ENCODE peak calls at places on chromosomes 6 and 20, in five cellular contexts. One of them, this sample, is unnamed.

GRCh38 chr6:106731144-106731842 is 101.9 kb downstream of the QRSL1 start:
- DNase-seq in neural crest cell: no peak
- DNase-seq in left lung: no peak
- DNase-seq in colonic mucosa: peak; percentile 72
- DNase-seq in pancreas: peak; percentile 75
- DNase-seq in this sample: peak; percentile 66

GRCh38 chr6:53437557-53438202 is 88.9 kb upstream of the ELOVL5 start:
- DNase-seq in neural crest cell: peak; percentile 9
- DNase-seq in left lung: no peak
- DNase-seq in colonic mucosa: peak; percentile 21
- DNase-seq in pancreas: no peak
- DNase-seq in this sample: peak; percentile 50

GRCh38 chr6:160634706-160635105 is 29.4 kb downstream of the LPA start:
- DNase-seq in neural crest cell: no peak
- DNase-seq in left lung: peak; percentile 29
- DNase-seq in colonic mucosa: no peak
- DNase-seq in pancreas: peak; percentile 11
- DNase-seq in this sample: no peak

GRCh38 chr6:142945446-142946180 is 637 bp upstream of the HIVEP2 start:
- DNase-seq in neural crest cell: peak; percentile 18
- DNase-seq in left lung: peak; percentile 86
- DNase-seq in colonic mucosa: peak; percentile 61
- DNase-seq in pancreas: peak; percentile 87
- DNase-seq in this sample: peak; percentile 44

GRCh38 chr6:105137388-105137787 is 42.4 kb downstream of the POPDC3 start:
- DNase-seq in neural crest cell: no peak
- DNase-seq in left lung: no peak
- DNase-seq in colonic mucosa: no peak
- DNase-seq in pancreas: no peak
- DNase-seq in this sample: no peak

GRCh38 chr20:32623667-32624157 is 38.6 kb upstream of the NOL4L start:
- DNase-seq in neural crest cell: no peak
- DNase-seq in left lung: no peak
- DNase-seq in colonic mucosa: no peak
- DNase-seq in pancreas: no peak
- DNase-seq in this sample: no peak

GRCh38 chr20:57662313-57663240 is 42.4 kb upstream of the ZBP1 start:
- DNase-seq in neural crest cell: no peak
- DNase-seq in left lung: no peak
- DNase-seq in colonic mucosa: peak; percentile 12
- DNase-seq in pancreas: peak; percentile 58
- DNase-seq in this sample: no peak

GRCh38 chr6:85126448-85127178 is 323.3 kb upstream of the NT5E start:
- DNase-seq in neural crest cell: peak; percentile 43
- DNase-seq in left lung: no peak
- DNase-seq in colonic mucosa: peak; percentile 33
- DNase-seq in pancreas: no peak
- DNase-seq in this sample: peak; percentile 78

GRCh38 chr6:97674802-97675201 is 391.8 kb upstream of the MMS22L start:
- DNase-seq in neural crest cell: no peak
- DNase-seq in left lung: no peak
- DNase-seq in colonic mucosa: no peak
- DNase-seq in pancreas: no peak
- DNase-seq in this sample: no peak

GRCh38 chr20:14712302-14712739 is 374.9 kb upstream of the FLRT3 start:
- DNase-seq in neural crest cell: no peak
- DNase-seq in left lung: no peak
- DNase-seq in colonic mucosa: no peak
- DNase-seq in pancreas: no peak
- DNase-seq in this sample: peak; percentile 6

GRCh38 chr6:113719056-113719455 is 138.1 kb upstream of the MARCKS start:
- DNase-seq in neural crest cell: no peak
- DNase-seq in left lung: no peak
- DNase-seq in colonic mucosa: peak; percentile 66
- DNase-seq in pancreas: no peak
- DNase-seq in this sample: peak; percentile 24

GRCh38 chr20:32278199-32278643 is 770 bp downstream of the KIF3B start:
- DNase-seq in neural crest cell: no peak
- DNase-seq in left lung: no peak
- DNase-seq in colonic mucosa: no peak
- DNase-seq in pancreas: no peak
- DNase-seq in this sample: no peak

GRCh38 chr6:3905853-3906190 is 56.6 kb downstream of the FAM50B start:
- DNase-seq in neural crest cell: no peak
- DNase-seq in left lung: no peak
- DNase-seq in colonic mucosa: no peak
- DNase-seq in pancreas: no peak
- DNase-seq in this sample: no peak

GRCh38 chr20:227439-228105 is 514 bp downstream of the DEFB129 start:
- DNase-seq in neural crest cell: no peak
- DNase-seq in left lung: no peak
- DNase-seq in colonic mucosa: no peak
- DNase-seq in pancreas: no peak
- DNase-seq in this sample: no peak

GRCh38 chr6:120786682-120787081 is 547.6 kb downstream of the TBC1D32 start:
- DNase-seq in neural crest cell: no peak
- DNase-seq in left lung: no peak
- DNase-seq in colonic mucosa: no peak
- DNase-seq in pancreas: peak; percentile 20
- DNase-seq in this sample: no peak

GRCh38 chr6:142716097-142716496 is 228.9 kb downstream of the HIVEP2 start:
- DNase-seq in neural crest cell: no peak
- DNase-seq in left lung: no peak
- DNase-seq in colonic mucosa: no peak
- DNase-seq in pancreas: no peak
- DNase-seq in this sample: no peak

GRCh38 chr6:48027704-48028435 is 83.1 kb downstream of the PTCHD4 start:
- DNase-seq in neural crest cell: no peak
- DNase-seq in left lung: no peak
- DNase-seq in colonic mucosa: no peak
- DNase-seq in pancreas: no peak
- DNase-seq in this sample: no peak

GRCh38 chr20:59705651-59706101 is 101.3 kb downstream of the PHACTR3 start:
- DNase-seq in neural crest cell: no peak
- DNase-seq in left lung: no peak
- DNase-seq in colonic mucosa: no peak
- DNase-seq in pancreas: no peak
- DNase-seq in this sample: no peak

DNA sequence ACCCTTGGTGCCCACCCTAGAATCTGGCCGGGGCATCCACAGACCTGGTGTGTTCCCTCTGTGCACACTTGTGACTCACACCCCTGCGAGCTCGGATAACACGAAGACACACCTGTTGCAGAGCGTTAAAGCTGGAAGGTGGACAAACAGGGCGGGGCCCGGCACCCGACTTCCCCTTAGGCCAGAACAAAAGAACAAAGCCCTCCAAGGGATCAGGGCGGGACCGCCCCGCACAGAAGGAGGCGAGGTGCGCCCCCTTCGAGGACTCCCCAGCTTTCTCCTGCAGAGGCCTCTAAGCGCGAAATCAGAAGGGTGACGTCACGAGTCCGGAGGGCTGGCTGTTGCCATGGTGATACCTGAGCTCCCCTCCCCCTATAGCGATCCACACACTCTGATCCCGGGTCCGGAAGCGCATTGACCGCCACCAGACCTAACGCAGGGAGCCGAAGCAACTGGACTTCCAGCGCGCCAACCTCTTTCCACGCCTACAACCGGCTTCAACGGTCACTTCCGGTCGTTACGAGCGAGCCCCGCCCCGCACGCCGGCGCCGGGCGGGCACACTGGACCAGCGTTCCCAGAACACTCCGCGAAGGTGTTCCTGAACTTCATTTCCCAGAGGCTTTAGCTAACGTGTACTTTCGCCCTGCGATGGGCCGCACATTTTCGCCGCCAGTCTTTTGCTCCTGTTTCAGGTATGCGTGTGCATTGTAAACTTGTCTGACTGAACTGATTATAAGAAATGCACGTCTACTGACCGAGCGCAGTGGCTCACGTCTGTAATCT is at the start of gene ZNF184:
- DNase-seq in neural crest cell: peak; percentile 90
- DNase-seq in left lung: peak; percentile 97
- DNase-seq in colonic mucosa: peak; percentile 97
- DNase-seq in pancreas: peak; percentile 98
- DNase-seq in this sample: peak; percentile 98
- TF ChIP-seq CTCF in neural crest cell: no peak
- TF ChIP-seq CTCF in left lung: no peak
- TF ChIP-seq CTCF in colonic mucosa: no peak
- TF ChIP-seq CTCF in pancreas: no peak
- TF ChIP-seq CTCF in this sample: no peak

DNA sequence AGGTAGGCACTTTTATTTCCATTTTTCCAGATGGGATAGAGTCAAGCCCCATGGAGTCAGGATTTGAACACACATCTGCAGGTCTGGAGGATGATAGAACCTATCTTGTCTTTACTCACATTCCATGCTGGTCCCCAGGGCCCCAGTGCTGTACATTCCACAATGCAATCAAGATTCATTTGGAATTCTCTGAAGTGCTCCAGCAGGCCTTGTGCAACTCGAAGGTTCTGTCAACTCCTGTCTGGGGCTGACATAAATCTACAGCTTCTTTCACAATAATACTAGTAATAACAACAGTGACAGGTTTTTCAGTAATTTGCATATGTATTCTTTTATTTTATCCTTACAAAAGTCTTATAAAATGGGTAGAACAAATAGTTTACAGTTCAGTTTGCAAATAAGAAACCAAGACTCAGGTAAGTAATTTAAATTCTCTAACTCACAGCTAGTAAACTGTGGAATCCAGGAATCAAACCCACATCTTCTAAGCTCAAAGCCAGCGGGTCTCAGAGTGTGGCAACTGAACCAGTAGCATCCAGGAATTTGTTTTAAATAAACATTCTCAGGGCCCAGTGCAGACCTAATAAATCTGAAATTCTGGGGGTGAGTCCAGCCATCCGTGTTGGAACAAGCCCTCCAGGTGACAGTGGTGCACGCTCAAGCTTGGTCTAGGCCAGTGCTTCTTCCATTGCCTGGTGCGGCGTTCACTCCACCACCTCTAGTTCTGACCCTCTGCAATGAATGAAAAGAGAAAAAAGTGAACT is 137.0 kb upstream of the TNFAIP3 start:
- DNase-seq in neural crest cell: no peak
- DNase-seq in left lung: no peak
- DNase-seq in colonic mucosa: no peak
- DNase-seq in pancreas: no peak
- DNase-seq in this sample: no peak
- TF ChIP-seq CTCF in neural crest cell: no peak
- TF ChIP-seq CTCF in left lung: no peak
- TF ChIP-seq CTCF in colonic mucosa: no peak
- TF ChIP-seq CTCF in pancreas: no peak
- TF ChIP-seq CTCF in this sample: no peak

GRCh38 chr6:20604159-20604558 is 69.9 kb downstream of the CDKAL1 start:
- DNase-seq in neural crest cell: no peak
- DNase-seq in left lung: no peak
- DNase-seq in colonic mucosa: no peak
- DNase-seq in pancreas: no peak
- DNase-seq in this sample: no peak
- TF ChIP-seq CTCF in neural crest cell: no peak
- TF ChIP-seq CTCF in left lung: no peak
- TF ChIP-seq CTCF in colonic mucosa: no peak
- TF ChIP-seq CTCF in pancreas: no peak
- TF ChIP-seq CTCF in this sample: no peak

GRCh38 chr6:38722727-38723334 is 7.7 kb downstream of the DNAH8 start:
- DNase-seq in neural crest cell: no peak
- DNase-seq in left lung: no peak
- DNase-seq in colonic mucosa: no peak
- DNase-seq in pancreas: no peak
- DNase-seq in this sample: no peak

GRCh38 chr6:38722037-38722436 is 6.9 kb downstream of the DNAH8 start:
- DNase-seq in neural crest cell: no peak
- DNase-seq in left lung: no peak
- DNase-seq in colonic mucosa: no peak
- DNase-seq in pancreas: no peak
- DNase-seq in this sample: no peak

GRCh38 chr6:38719358-38719757 is 4.2 kb downstream of the DNAH8 start:
- DNase-seq in neural crest cell: no peak
- DNase-seq in left lung: no peak
- DNase-seq in colonic mucosa: no peak
- DNase-seq in pancreas: no peak
- DNase-seq in this sample: no peak

GRCh38 chr6:38716825-38717224 is 1.7 kb downstream of the DNAH8 start:
- DNase-seq in neural crest cell: no peak
- DNase-seq in left lung: no peak
- DNase-seq in colonic mucosa: no peak
- DNase-seq in pancreas: no peak
- DNase-seq in this sample: no peak

DNA sequence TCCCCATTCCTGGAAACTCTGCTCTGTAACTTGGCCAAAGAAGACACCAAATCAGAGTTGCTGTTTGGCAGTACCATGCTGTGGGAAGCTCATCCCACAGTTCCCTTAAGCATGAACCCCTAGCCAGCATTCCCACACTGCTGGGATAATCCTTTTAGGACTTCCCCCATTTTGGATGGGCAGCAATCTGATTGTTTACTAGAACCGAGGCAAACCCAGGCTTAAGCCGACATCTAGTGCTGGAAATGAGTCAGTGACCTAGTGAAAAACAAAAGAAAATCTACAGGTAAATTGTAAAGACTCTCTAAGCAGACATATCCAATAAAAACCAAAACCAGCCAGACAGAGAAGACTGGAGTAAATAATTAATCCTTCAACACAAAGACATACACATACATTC is 5.2 kb downstream of the DNAH8 start:
- DNase-seq in neural crest cell: no peak
- DNase-seq in left lung: no peak
- DNase-seq in colonic mucosa: no peak
- DNase-seq in pancreas: no peak
- DNase-seq in this sample: peak; percentile 25
- TF ChIP-seq CTCF in neural crest cell: peak; percentile 22
- TF ChIP-seq CTCF in left lung: no peak
- TF ChIP-seq CTCF in colonic mucosa: no peak
- TF ChIP-seq CTCF in pancreas: no peak
- TF ChIP-seq CTCF in this sample: no peak

DNA sequence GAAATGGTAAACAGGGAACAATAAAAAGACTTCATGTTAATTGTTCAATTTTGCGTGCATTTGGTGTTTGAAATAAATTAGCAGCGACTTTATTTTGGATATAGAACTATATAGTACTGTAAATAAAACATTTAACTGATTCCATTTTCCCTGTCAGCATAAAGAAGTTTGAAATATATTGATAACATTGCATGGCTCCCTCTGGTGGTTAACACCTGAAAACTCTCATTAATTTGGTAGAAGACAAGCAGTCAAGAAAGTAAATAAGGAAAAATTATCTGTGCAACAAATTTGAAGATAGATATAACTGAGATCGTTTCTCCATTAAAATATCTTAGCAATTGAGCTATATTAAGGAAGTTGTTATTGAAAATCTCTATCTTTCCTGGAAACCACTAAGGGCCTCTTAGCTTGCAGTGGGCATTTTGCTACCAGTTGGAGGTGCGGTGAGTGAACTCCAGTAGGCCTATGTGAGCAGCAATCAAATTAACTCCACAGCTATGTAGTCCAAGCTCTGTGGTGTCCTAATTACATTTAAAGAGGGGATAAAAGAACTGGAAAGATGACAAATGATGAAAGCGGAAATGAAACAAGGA is 435.7 kb upstream of the FKBP1C start:
- DNase-seq in neural crest cell: no peak
- DNase-seq in left lung: no peak
- DNase-seq in colonic mucosa: no peak
- DNase-seq in pancreas: no peak
- DNase-seq in this sample: no peak
- TF ChIP-seq CTCF in neural crest cell: peak; percentile 83
- TF ChIP-seq CTCF in left lung: peak; percentile 3
- TF ChIP-seq CTCF in colonic mucosa: peak; percentile 44
- TF ChIP-seq CTCF in pancreas: peak; percentile 43
- TF ChIP-seq CTCF in this sample: peak; percentile 26

This sample was measured in Calu3.